ENCODE peak calls at places on chromosomes 5 and 9, in five cellular contexts. S, H, O, Y and X are unnamed samples.

GRCh38 chr9:121976751-121977150 is 116.4 kb downstream of the TTLL11 start:
- DNase-seq in S (no peak), H (no peak), O (no peak), Y (no peak), X (no peak)

GRCh38 chr5:424259-425110 is 18.5 kb upstream of the EXOC3 start:
- DNase-seq in S (no peak), H (no peak), O (no peak), Y (no peak), X (no peak)

GRCh38 chr5:135011355-135012032 is 22.5 kb downstream of the PITX1 start:
- DNase-seq in S (peak; percentile 47), H (no peak), O (no peak), Y (no peak), X (no peak)

GRCh38 chr5:75623846-75624245 is 12.6 kb downstream of the ANKDD1B start:
- DNase-seq in S (no peak), H (no peak), O (no peak), Y (peak; percentile 35), X (no peak)

GRCh38 chr5:15008476-15008875 is 136.9 kb upstream of the ANKH start:
- DNase-seq in S (no peak), H (no peak), O (peak; percentile 78), Y (peak; percentile 91), X (no peak)

GRCh38 chr5:3104446-3105047 is 353.1 kb upstream of the IRX2 start:
- DNase-seq in S (no peak), H (no peak), O (no peak), Y (no peak), X (no peak)

GRCh38 chr9:127446720-127447415 is 4.3 kb downstream of the RPL12 start:
- DNase-seq in S (peak; percentile 67), H (no peak), O (no peak), Y (no peak), X (peak; percentile 49)

GRCh38 chr5:2887401-2888348 is 136.2 kb upstream of the IRX2 start:
- DNase-seq in S (peak; percentile 30), H (no peak), O (no peak), Y (no peak), X (no peak)

GRCh38 chr5:126673477-126673876 is 72.7 kb downstream of the PHAX start:
- DNase-seq in S (no peak), H (no peak), O (no peak), Y (no peak), X (no peak)

GRCh38 chr5:149800563-149801103 is 70.5 kb downstream of the PPARGC1B start:
- DNase-seq in S (no peak), H (no peak), O (no peak), Y (no peak), X (no peak)

GRCh38 chr5:77356740-77357139 is 135.4 kb downstream of the WDR41 start:
- DNase-seq in S (no peak), H (no peak), O (peak; percentile 83), Y (no peak), X (no peak)

GRCh38 chr5:66617223-66617861 is 21.1 kb downstream of the MAST4 start:
- DNase-seq in S (no peak), H (no peak), O (no peak), Y (no peak), X (no peak)

GRCh38 chr9:99590879-99591278 is 230.8 kb upstream of the NR4A3 start:
- DNase-seq in S (no peak), H (no peak), O (no peak), Y (no peak), X (no peak)

GRCh38 chr9:36258170-36258988 is at the start of gene GNE:
- DNase-seq in S (peak; percentile 98), H (peak; percentile 94), O (peak; percentile 81), Y (peak; percentile 95), X (peak; percentile 99)

GRCh38 chr9:134321957-134322741 is 4.1 kb upstream of the RXRA start:
- DNase-seq in S (no peak), H (no peak), O (no peak), Y (no peak), X (no peak)

GRCh38 chr9:105305834-105306233 is 61.4 kb downstream of the SLC44A1 start:
- DNase-seq in S (no peak), H (no peak), O (no peak), Y (no peak), X (no peak)

GRCh38 chr5:84450617-84451414 is 66.1 kb upstream of the EDIL3 start:
- DNase-seq in S (no peak), H (no peak), O (no peak), Y (peak; percentile 43), X (no peak)

GRCh38 chr5:8316608-8317007 is 447.7 kb downstream of the MTRR start:
- DNase-seq in S (no peak), H (no peak), O (no peak), Y (no peak), X (no peak)

GRCh38 chr5:37867634-37868033 is 27.8 kb upstream of the GDNF start:
- DNase-seq in S (no peak), H (no peak), O (no peak), Y (no peak), X (peak; percentile 10)

GRCh38 chr9:88927510-88927909 is 63.8 kb upstream of the S1PR3 start:
- DNase-seq in S (no peak), H (no peak), O (no peak), Y (no peak), X (peak; percentile 42)

GRCh38 chr9:85973238-85973637 is 32.3 kb downstream of the NAA35 start:
- DNase-seq in S (no peak), H (no peak), O (no peak), Y (no peak), X (peak; percentile 36)

GRCh38 chr9:115672477-115673316 is 480.9 kb upstream of the PAPPA start:
- DNase-seq in S (no peak), H (no peak), O (peak; percentile 84), Y (peak; percentile 12), X (no peak)

GRCh38 chr5:60677831-60678664 is 21.9 kb downstream of the DEPDC1B start:
- DNase-seq in S (no peak), H (peak; percentile 52), O (peak; percentile 44), Y (peak; percentile 70), X (peak; percentile 72)

GRCh38 chr9:68585034-68585761 is 44.5 kb upstream of the TMEM252 start:
- DNase-seq in S (no peak), H (no peak), O (no peak), Y (no peak), X (no peak)

GRCh38 chr5:116614603-116614920 is 39.9 kb upstream of the SEMA6A start:
- DNase-seq in S (no peak), H (no peak), O (no peak), Y (no peak), X (no peak)

GRCh38 chr9:92723299-92723625 is 41.4 kb downstream of the BICD2 start:
- DNase-seq in S (no peak), H (no peak), O (no peak), Y (no peak), X (no peak)

GRCh38 chr5:14672508-14673394 is 8.2 kb downstream of the OTULIN start:
- DNase-seq in S (no peak), H (no peak), O (no peak), Y (no peak), X (no peak)

GRCh38 chr5:144183254-144183889 is 12.7 kb downstream of the KCTD16 start:
- DNase-seq in S (no peak), H (no peak), O (no peak), Y (peak; percentile 75), X (peak; percentile 71)

GRCh38 chr9:26477963-26478362 is 414.6 kb downstream of the CAAP1 start:
- DNase-seq in S (no peak), H (no peak), O (no peak), Y (no peak), X (no peak)

GRCh38 chr5:112691341-112691685 is 46.4 kb upstream of the APC start:
- DNase-seq in S (no peak), H (no peak), O (no peak), Y (no peak), X (peak; percentile 58)

GRCh38 chr9:124267271-124267807 is 9.6 kb downstream of the NEK6 start:
- DNase-seq in S (no peak), H (peak; percentile 58), O (no peak), Y (peak; percentile 89), X (peak; percentile 84)

GRCh38 chr5:79189439-79190234 is 46.3 kb upstream of the JMY start:
- DNase-seq in S (no peak), H (no peak), O (no peak), Y (no peak), X (no peak)

GRCh38 chr5:1432296-1432695 is 12.9 kb downstream of the SLC6A3 start:
- DNase-seq in S (peak; percentile 41), H (no peak), O (no peak), Y (no peak), X (no peak)

GRCh38 chr9:123336455-123336854 is 19.5 kb upstream of the CRB2 start:
- DNase-seq in S (no peak), H (no peak), O (no peak), Y (no peak), X (no peak)

GRCh38 chr5:107468286-107468685 is 202.5 kb downstream of the EFNA5 start:
- DNase-seq in S (no peak), H (no peak), O (no peak), Y (peak; percentile 79), X (no peak)